ENCODE peak calls at places on chromosomes 12 and 14, in four cellular contexts. F is heart left ventricle, G is breast epithelium, B is AG09319. Y is an unnamed sample.
A peak's percentile ranks its signal among the peaks of the same experiment; 100 is the strongest.

GRCh38 chr12:42854208-42854607 is 264.7 kb upstream of the PRICKLE1 start:
- DNase-seq in B (no peak), G (no peak), F (no peak), Y (no peak)

GRCh38 chr12:109624467-109624866 is 50.9 kb downstream of the MVK start:
- DNase-seq in F (no peak), B (no peak), G (no peak), Y (no peak)

GRCh38 chr14:24296341-24297157 is 3.0 kb downstream of the DHRS1 start:
- DNase-seq in B (peak; percentile 68), F (peak; percentile 73), G (no peak), Y (peak; percentile 90)

GRCh38 chr12:17802657-17803641 is 287.0 kb downstream of the RERGL start:
- DNase-seq in G (no peak), B (no peak), F (no peak), Y (no peak)

GRCh38 chr12:50690923-50691322 is 73.0 kb upstream of the ATF1 start:
- DNase-seq in B (no peak), F (no peak), G (peak; percentile 28), Y (no peak)

GRCh38 chr14:86796221-86797074 is 1196.5 kb downstream of the GALC start:
- DNase-seq in F (no peak), B (peak; percentile 42), G (no peak), Y (no peak)

GRCh38 chr14:106691601-106692291 is 1165.4 kb downstream of the TMEM121 start:
- DNase-seq in G (no peak), F (peak; percentile 56), B (no peak), Y (peak; percentile 96)

GRCh38 chr12:33770652-33771051 is 251.6 kb upstream of the ALG10 start:
- DNase-seq in F (no peak), B (no peak), G (no peak), Y (no peak)

GRCh38 chr14:76829016-76829365 is 2.8 kb downstream of the LRRC74A start:
- DNase-seq in F (no peak), G (no peak), B (no peak), Y (no peak)

GRCh38 chr14:100098171-100098570 is 32.9 kb downstream of the EVL start:
- DNase-seq in G (no peak), B (no peak), F (no peak), Y (no peak)

GRCh38 chr14:74763803-74764531 is 851 bp downstream of the YLPM1 start:
- DNase-seq in G (no peak), B (no peak), F (no peak), Y (peak; percentile 21)

GRCh38 chr12:6792522-6793201 is 3.3 kb downstream of the CD4 start:
- DNase-seq in F (no peak), G (no peak), B (no peak), Y (peak; percentile 62)

GRCh38 chr12:49687941-49688340 is 19.3 kb downstream of the FMNL3 start:
- DNase-seq in B (no peak), F (no peak), G (no peak), Y (no peak)

GRCh38 chr14:37493606-37494005 is 101.4 kb downstream of the FOXA1 start:
- DNase-seq in F (no peak), G (no peak), B (no peak), Y (no peak)

GRCh38 chr14:32366256-32366655 is 37.2 kb downstream of the AKAP6 start:
- DNase-seq in B (no peak), G (no peak), F (no peak), Y (no peak)

GRCh38 chr12:7180685-7181084 is 8.8 kb upstream of the PEX5 start:
- DNase-seq in F (no peak), G (no peak), B (no peak), Y (no peak)

GRCh38 chr12:53793221-53793620 is 41.4 kb upstream of the CISTR start:
- DNase-seq in B (no peak), G (no peak), F (no peak), Y (no peak)

GRCh38 chr12:47942327-47943230 is 20.8 kb upstream of the TMEM106C start:
- DNase-seq in G (no peak), B (no peak), F (no peak), Y (peak; percentile 71)

GRCh38 chr12:851343-851742 is 98.2 kb downstream of the RAD52 start:
- DNase-seq in F (no peak), B (no peak), G (no peak), Y (no peak)

GRCh38 chr12:88960213-88960878 is 380.1 kb upstream of the KITLG start:
- DNase-seq in F (no peak), G (no peak), B (no peak), Y (no peak)

GRCh38 chr14:88481794-88482193 is 73.0 kb downstream of the PTPN21 start:
- DNase-seq in F (no peak), G (no peak), B (no peak), Y (no peak)

GRCh38 chr12:51661836-51662235 is 70.8 kb downstream of the SCN8A start:
- DNase-seq in G (no peak), F (no peak), B (no peak), Y (no peak)

GRCh38 chr12:21239866-21240265 is 94.9 kb downstream of the SLCO1A2 start:
- DNase-seq in G (no peak), F (no peak), B (no peak), Y (no peak)

GRCh38 chr12:13900718-13901117 is 80.7 kb downstream of the GRIN2B start:
- DNase-seq in B (no peak), F (no peak), G (no peak), Y (no peak)

GRCh38 chr14:97185186-97185585 is 388.0 kb downstream of the VRK1 start:
- DNase-seq in F (no peak), B (no peak), G (no peak), Y (peak; percentile 30)

GRCh38 chr12:124737040-124737419 is 126.6 kb downstream of the SCARB1 start:
- DNase-seq in G (no peak), B (no peak), F (no peak), Y (no peak)

GRCh38 chr14:70901218-70901772 is 6.0 kb upstream of the PCNX1 start:
- DNase-seq in G (peak; percentile 60), F (no peak), B (no peak), Y (no peak)

GRCh38 chr12:80513211-80513610 is 69.2 kb downstream of the PTPRQ start:
- DNase-seq in G (no peak), B (no peak), F (peak; percentile 28), Y (no peak)

GRCh38 chr12:43761535-43761934 is 2.8 kb downstream of the IRAK4 start:
- DNase-seq in F (no peak), G (no peak), B (no peak), Y (no peak)

GRCh38 chr12:67161322-67161918 is 107.7 kb upstream of the CAND1 start:
- DNase-seq in F (no peak), B (peak; percentile 8), G (no peak), Y (peak; percentile 63)

GRCh38 chr14:34539407-34540180 is at the start of gene EAPP:
- DNase-seq in G (peak; percentile 98), F (peak; percentile 98), B (peak; percentile 94), Y (peak; percentile 98)
- TF ChIP-seq CTCF in G (no peak), F (no peak), B (no peak), Y (no peak)

GRCh38 chr12:95481072-95481471 is 7.1 kb downstream of the METAP2 start:
- DNase-seq in B (no peak), G (no peak), F (no peak), Y (no peak)
- TF ChIP-seq CTCF in B (no peak), G (no peak), F (no peak), Y (no peak)

GRCh38 chr14:102297436-102298170 is 7.4 kb downstream of the MOK start:
- DNase-seq in G (no peak), B (no peak), F (no peak), Y (no peak)

GRCh38 chr14:102293784-102294183 is 11.2 kb downstream of the MOK start:
- DNase-seq in B (no peak), F (no peak), G (no peak), Y (no peak)

GRCh38 chr14:102295301-102295700 is 9.7 kb downstream of the MOK start:
- DNase-seq in B (no peak), F (no peak), G (no peak), Y (no peak)

GRCh38 chr14:102288139-102288538 is 16.8 kb downstream of the MOK start:
- DNase-seq in B (no peak), F (no peak), G (no peak), Y (no peak)

GRCh38 chr14:102292446-102292845 is 12.5 kb downstream of the MOK start:
- DNase-seq in F (no peak), B (no peak), G (no peak), Y (no peak)
- TF ChIP-seq CTCF in F (no peak), B (no peak), G (no peak), Y (no peak)

DNA sequence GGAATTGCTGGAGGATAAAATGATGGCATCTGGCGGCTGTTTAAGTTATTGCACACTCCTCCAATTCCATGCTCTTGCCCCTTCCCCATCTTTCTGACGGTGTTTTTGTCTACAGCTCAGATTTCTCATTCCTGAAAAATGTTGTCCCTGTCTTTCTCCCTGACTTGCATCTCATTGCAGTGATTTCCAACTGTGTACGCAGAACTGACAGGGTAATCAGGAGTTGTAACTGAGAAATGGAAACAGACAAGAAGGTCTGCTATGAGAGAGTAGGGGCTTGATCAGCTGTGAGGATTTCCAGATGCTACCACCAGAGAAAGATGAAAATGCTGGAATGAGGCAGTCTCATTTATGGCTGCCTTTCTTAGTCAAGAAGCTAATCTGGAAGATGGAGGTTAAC is 1.3 kb downstream of the ERP27 start:
- DNase-seq in F (no peak), B (no peak), G (no peak), Y (no peak)
- TF ChIP-seq CTCF in F (no peak), B (no peak), G (no peak), Y (no peak)

DNA sequence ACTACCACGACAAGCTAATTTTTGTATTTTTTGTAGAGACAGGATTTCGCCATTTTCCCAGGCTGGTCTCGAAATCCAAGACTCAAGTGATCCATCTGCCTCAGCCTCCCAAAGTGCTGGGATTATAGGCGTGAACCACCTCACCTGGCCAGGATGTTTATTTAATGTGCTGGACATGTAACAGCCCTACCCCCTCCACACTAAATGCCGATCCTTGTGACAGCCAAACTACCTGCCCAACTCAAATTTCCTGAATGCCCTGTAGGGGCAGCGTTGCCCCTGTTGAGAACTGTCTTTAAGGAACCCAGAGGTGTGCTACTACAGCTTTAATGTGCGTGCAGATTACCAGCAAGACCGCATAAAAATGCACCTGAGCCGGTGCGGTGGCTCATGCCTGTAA is 48.1 kb downstream of the KCNK13 start:
- DNase-seq in F (no peak), G (no peak), B (no peak), Y (peak; percentile 21)
- TF ChIP-seq CTCF in F (no peak), G (no peak), B (no peak), Y (no peak)